ENCODE peak calls at places on chromosomes 13 and 19, in six cellular contexts. N is endothelial cell, M is BJ, X is NCI-H226, R is B cell, C is tibial nerve. S is an unnamed sample.

GRCh38 chr13:40064723-40065122 is 409.3 kb downstream of the COG6 start:
- DNase-seq in X (peak), N (no peak), C (no peak), R (no peak), M (peak), S (no peak)

GRCh38 chr19:19343762-19344161 is 23.1 kb downstream of the MAU2 start:
- DNase-seq in X (no peak), R (no peak), M (no peak), N (no peak), C (no peak), S (no peak)

GRCh38 chr19:43759515-43759914 is 4.8 kb upstream of the SMG9 start:
- DNase-seq in C (no peak), M (no peak), R (no peak), N (no peak), X (peak), S (no peak)

GRCh38 chr19:11781295-11782057 is 14.7 kb downstream of the ZNF441 start:
- DNase-seq in N (no peak), M (no peak), C (no peak), X (no peak), R (no peak), S (no peak)

GRCh38 chr19:54172413-54172763 is 572 bp downstream of the TMC4 start:
- DNase-seq in N (no peak), M (no peak), X (peak), C (no peak), R (no peak), S (no peak)

GRCh38 chr19:40217921-40218890 is at the start of gene TTC9B:
- DNase-seq in C (no peak), M (no peak), R (no peak), N (peak), X (no peak), S (no peak)

GRCh38 chr19:14536926-14537692 is 7.7 kb downstream of the TECR start:
- DNase-seq in N (peak), M (no peak), X (peak), R (no peak), C (no peak), S (peak)

GRCh38 chr19:6239871-6240676 is 39.7 kb downstream of the MLLT1 start:
- DNase-seq in X (no peak), N (no peak), C (no peak), M (no peak), R (no peak), S (peak)

GRCh38 chr19:42301646-42302204 is at the start of gene PRR19:
- DNase-seq in C (no peak), X (no peak), R (no peak), N (no peak), M (no peak), S (no peak)

GRCh38 chr13:29908411-29908810 is 58.0 kb upstream of the UBL3 start:
- DNase-seq in X (no peak), M (peak), R (no peak), C (peak), N (no peak), S (peak)

GRCh38 chr13:75219479-75220237 is 262.3 kb downstream of the TBC1D4 start:
- DNase-seq in X (peak), N (peak), C (peak), M (no peak), R (peak), S (peak)

S was measured in psoas muscle.